ENCODE peak calls at places on chromosomes 5 and 9, in four cellular contexts. R, T, O and D are unnamed samples.
A peak's percentile ranks its signal among the peaks of the same experiment; 100 is the strongest.

GRCh38 chr5:9927106-9927505 is 297.0 kb upstream of the TAS2R1 start:
- DNase-seq in R (no peak), T (no peak), O (no peak), D (no peak)

GRCh38 chr9:89595646-89596045 is 9.2 kb upstream of the GADD45G start:
- DNase-seq in R (no peak), T (no peak), O (no peak), D (no peak)

GRCh38 chr5:95669540-95669939 is 13.3 kb downstream of the SPATA9 start:
- DNase-seq in R (no peak), T (peak; percentile 75), O (no peak), D (no peak)

GRCh38 chr9:134585021-134585561 is 56.5 kb upstream of the COL5A1 start:
- DNase-seq in R (no peak), T (no peak), O (no peak), D (no peak)

GRCh38 chr5:61809651-61810050 is 477.6 kb downstream of the ZSWIM6 start:
- DNase-seq in R (no peak), T (no peak), O (no peak), D (no peak)

GRCh38 chr9:70410368-70410767 is 4.1 kb downstream of the KLF9 start:
- DNase-seq in R (no peak), T (no peak), O (no peak), D (no peak)

GRCh38 chr9:97176206-97176605 is 131.3 kb upstream of the CCDC180 start:
- DNase-seq in R (peak; percentile 16), T (peak; percentile 36), O (no peak), D (no peak)

GRCh38 chr9:135340143-135340655 is 139.4 kb upstream of the PPP1R26 start:
- DNase-seq in R (no peak), T (no peak), O (no peak), D (no peak)

GRCh38 chr9:126556560-126557250 is 57.0 kb upstream of the LMX1B start:
- DNase-seq in R (no peak), T (no peak), O (no peak), D (no peak)

GRCh38 chr5:145465487-145466263 is 369.5 kb downstream of the PRELID2 start:
- DNase-seq in R (no peak), T (no peak), O (no peak), D (no peak)

GRCh38 chr5:177132504-177133118 is 962 bp upstream of the NSD1 start:
- DNase-seq in R (peak; percentile 50), T (no peak), O (no peak), D (no peak)

GRCh38 chr5:127492854-127493738 is 24.3 kb upstream of the PRRC1 start:
- DNase-seq in R (peak; percentile 42), T (peak; percentile 42), O (peak; percentile 30), D (peak; percentile 54)

GRCh38 chr9:89661391-89661949 is 56.7 kb downstream of the GADD45G start:
- DNase-seq in R (no peak), T (no peak), O (peak; percentile 37), D (no peak)

GRCh38 chr5:165497707-165498106 is 1992.3 kb downstream of the MAT2B start:
- DNase-seq in R (peak; percentile 23), T (peak; percentile 0), O (no peak), D (no peak)

GRCh38 chr9:105168935-105169334 is 75.5 kb upstream of the SLC44A1 start:
- DNase-seq in R (no peak), T (no peak), O (no peak), D (no peak)

GRCh38 chr9:110691002-110691549 is 22.5 kb downstream of the MUSK start:
- DNase-seq in R (no peak), T (peak; percentile 33), O (peak; percentile 18), D (no peak)

GRCh38 chr5:151534345-151534744 is 56.8 kb downstream of the FAT2 start:
- DNase-seq in R (no peak), T (no peak), O (no peak), D (no peak)

GRCh38 chr5:73786043-73786831 is 160.2 kb downstream of the ARHGEF28 start:
- DNase-seq in R (no peak), T (no peak), O (no peak), D (no peak)

GRCh38 chr9:38339496-38339895 is 53.0 kb upstream of the ALDH1B1 start:
- DNase-seq in R (no peak), T (no peak), O (no peak), D (no peak)

GRCh38 chr9:101026824-101027223 is 1.7 kb upstream of the PLPPR1 start:
- DNase-seq in R (no peak), T (no peak), O (peak; percentile 8), D (no peak)

GRCh38 chr5:143752165-143752564 is 59.8 kb upstream of the HMHB1 start:
- DNase-seq in R (no peak), T (no peak), O (no peak), D (no peak)

GRCh38 chr5:75672616-75673015 is 44.6 kb downstream of the POC5 start:
- DNase-seq in R (no peak), T (no peak), O (no peak), D (no peak)

GRCh38 chr5:180825768-180826525 is 23.3 kb upstream of the MGAT1 start:
- DNase-seq in R (no peak), T (no peak), O (peak; percentile 86), D (no peak)

GRCh38 chr9:93456504-93456903 is 3.1 kb upstream of the FAM120AOS start:
- DNase-seq in R (no peak), T (peak; percentile 45), O (no peak), D (no peak)

GRCh38 chr5:13567819-13568218 is 376.7 kb downstream of the DNAH5 start:
- DNase-seq in R (no peak), T (no peak), O (no peak), D (no peak)

GRCh38 chr5:37889612-37890317 is 49.9 kb upstream of the GDNF start:
- DNase-seq in R (no peak), T (no peak), O (no peak), D (peak; percentile 18)

GRCh38 chr9:2029666-2030170 is 14.6 kb downstream of the SMARCA2 start:
- DNase-seq in R (peak; percentile 20), T (no peak), O (no peak), D (no peak)

GRCh38 chr9:109315889-109316640 is 4.8 kb downstream of the EPB41L4B start:
- DNase-seq in R (no peak), T (no peak), O (peak; percentile 34), D (peak; percentile 92)

DNA sequence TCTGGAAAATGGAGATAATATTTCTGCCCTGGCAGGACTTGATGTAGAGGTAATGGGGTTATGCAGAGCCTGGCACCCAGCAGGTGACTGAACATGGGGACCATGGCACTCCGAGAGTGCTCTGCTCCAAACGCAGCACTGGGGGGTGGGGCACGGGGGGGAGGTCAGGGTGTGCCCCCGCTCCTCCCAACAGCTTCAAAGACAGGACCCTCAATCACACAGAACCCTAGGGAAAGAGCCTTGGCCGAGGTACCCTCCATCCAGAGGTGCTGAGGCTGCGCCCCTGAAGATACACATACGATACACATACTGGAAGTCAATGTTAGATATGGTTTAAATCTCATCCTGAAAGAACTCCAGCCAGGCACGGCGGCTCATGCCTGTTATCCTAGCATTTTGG is 26.6 kb upstream of the CEP72 start:
- DNase-seq in R (no peak), T (no peak), O (no peak), D (no peak)
- TF ChIP-seq YY1 in R (no peak), T (no peak), O (no peak), D (no peak)

GRCh38 chr5:135468541-135468940 is 16.4 kb upstream of the TIFAB start:
- DNase-seq in R (no peak), T (no peak), O (no peak), D (no peak)

GRCh38 chr5:135465391-135466122 is 13.4 kb upstream of the TIFAB start:
- DNase-seq in R (no peak), T (no peak), O (no peak), D (no peak)

GRCh38 chr5:135468086-135468485 is 15.9 kb upstream of the TIFAB start:
- DNase-seq in R (no peak), T (no peak), O (no peak), D (no peak)

GRCh38 chr5:135467051-135467625 is 15.0 kb upstream of the TIFAB start:
- DNase-seq in R (no peak), T (no peak), O (no peak), D (no peak)

DNA sequence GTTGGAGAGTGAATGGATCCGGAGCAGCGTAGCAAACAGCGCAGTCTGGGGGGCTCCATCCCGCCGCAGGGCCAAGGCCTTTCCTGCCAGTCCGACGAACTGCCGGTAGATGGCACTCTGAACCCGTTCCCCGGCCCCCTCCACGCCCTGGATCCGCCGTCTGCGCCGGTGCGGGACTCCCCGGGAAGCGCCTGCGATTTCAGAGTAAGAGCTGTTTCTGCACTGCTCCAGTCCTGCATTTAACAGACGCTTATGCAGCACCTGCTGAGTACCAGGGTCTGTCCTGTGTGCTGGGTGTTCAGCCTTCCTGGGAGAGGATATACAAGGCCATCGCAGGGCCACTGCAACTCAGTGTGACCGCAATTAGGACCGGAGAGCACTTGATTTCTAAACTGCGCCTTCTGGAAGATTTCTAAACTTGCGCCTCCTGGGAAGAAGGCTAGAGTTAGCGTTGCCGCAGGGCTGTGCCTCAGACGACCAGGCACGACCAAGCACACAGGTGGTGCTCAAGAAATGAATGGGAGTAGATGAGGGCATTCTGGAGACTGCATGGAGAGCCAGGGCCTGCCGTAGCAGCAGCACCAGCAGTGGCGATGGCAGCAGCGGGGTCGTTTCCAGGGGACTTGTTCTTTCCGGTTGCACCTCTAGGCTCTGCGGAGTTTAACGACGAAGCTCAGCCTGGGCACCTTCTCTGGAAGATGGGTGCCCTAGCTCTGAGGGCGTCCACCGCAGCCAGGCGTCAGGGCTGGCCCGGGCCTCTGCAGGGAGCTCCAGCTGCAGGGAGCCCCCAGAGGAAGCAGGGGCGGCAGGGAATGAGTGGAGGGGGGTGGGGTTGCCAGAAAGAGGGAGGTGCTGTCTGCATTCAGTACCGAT is 14.3 kb upstream of the TIFAB start:
- DNase-seq in R (peak; percentile 94), T (peak; percentile 81), O (peak; percentile 40), D (peak; percentile 36)
- H3K4me2 ChIP-seq in R (peak overlapping the region; percentile 55), T (peak overlapping the region; percentile 70), O (peak overlapping the region; percentile 49), D (peak overlapping the region; percentile 46)

GRCh38 chr5:88831856-88832255 is 51.1 kb downstream of the MEF2C start:
- DNase-seq in R (no peak), T (no peak), O (no peak), D (no peak)
- TF ChIP-seq YY1 in R (no peak), T (no peak), O (no peak), D (no peak)

GRCh38 chr5:124700333-124700732 is 46.1 kb downstream of the ZNF608 start:
- DNase-seq in R (no peak), T (no peak), O (no peak), D (no peak)

GRCh38 chr5:124697912-124698690 is 48.3 kb downstream of the ZNF608 start:
- DNase-seq in R (no peak), T (no peak), O (no peak), D (no peak)

GRCh38 chr5:124696898-124697297 is 49.5 kb downstream of the ZNF608 start:
- DNase-seq in R (no peak), T (no peak), O (no peak), D (no peak)

GRCh38 chr5:124697482-124697881 is 49.0 kb downstream of the ZNF608 start:
- DNase-seq in R (no peak), T (no peak), O (no peak), D (no peak)

DNA sequence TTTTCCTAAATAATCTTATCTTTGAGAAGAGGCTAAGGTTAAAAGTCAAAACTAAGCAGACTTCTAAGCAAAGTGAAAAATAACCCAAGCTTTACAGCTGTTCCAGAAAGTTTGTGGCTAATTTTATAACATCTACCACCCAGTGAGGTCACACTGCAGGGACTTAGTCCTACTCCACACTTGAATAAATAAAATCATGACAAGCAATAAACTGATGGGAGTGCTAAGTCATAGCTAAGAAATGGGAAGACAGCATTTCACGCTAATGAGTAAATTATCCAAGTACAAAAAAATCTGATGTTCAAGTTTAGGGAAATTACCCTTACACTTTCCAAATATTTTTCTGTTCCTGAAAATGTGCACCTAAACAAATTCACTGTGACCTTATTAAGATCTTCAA is 47.7 kb downstream of the ZNF608 start:
- DNase-seq in R (no peak), T (no peak), O (no peak), D (no peak)
- H3K4me2 ChIP-seq in R (no peak overlapping the region), T (no peak overlapping the region), O (no peak overlapping the region), D (no peak overlapping the region)